ENCODE peak calls at places on chromosomes 4 and X, in five cellular contexts. Y is IMR-90, W is H1, H is neuronal stem cell, E is H9. Z is an unnamed sample.

GRCh38 chrX:16185725-16186136 is 18.4 kb downstream of the MAGEB17 start:
- DNase-seq in Y (peak), W (no peak), H (no peak), E (no peak), Z (peak)

GRCh38 chr4:7189475-7190277 is 2.7 kb upstream of the SORCS2 start:
- DNase-seq in Y (no peak), W (no peak), H (no peak), E (peak), Z (no peak)

GRCh38 chr4:121072080-121072835 is at the start of gene NDNF:
- DNase-seq in Y (peak), W (no peak), H (peak), E (peak), Z (peak)

GRCh38 chr4:121668368-121669162 is 28.2 kb downstream of the ANXA5 start:
- DNase-seq in Y (peak), W (no peak), H (no peak), E (no peak), Z (peak)

GRCh38 chr4:183335369-183335940 is 13.2 kb upstream of the CLDN24 start:
- DNase-seq in Y (peak), W (no peak), H (no peak), E (no peak), Z (peak)

GRCh38 chr4:40149960-40150385 is 46.9 kb upstream of the RHOH start:
- DNase-seq in Y (peak), W (no peak), H (peak), E (peak), Z (peak)

GRCh38 chr4:6732441-6733357 is 16.7 kb downstream of the BLOC1S4 start:
- DNase-seq in Y (peak), W (no peak), H (no peak), E (no peak), Z (peak)

GRCh38 chr4:68606240-68606639 is 30.1 kb upstream of the UGT2B17 start:
- DNase-seq in Y (no peak), W (no peak), H (no peak), E (no peak), Z (no peak)

GRCh38 chr4:76753814-76754213 is 144.1 kb downstream of the SOWAHB start:
- DNase-seq in Y (peak), W (no peak), H (no peak), E (no peak), Z (peak)

GRCh38 chr4:70838972-70839536 is 636 bp downstream of the GRSF1 start:
- DNase-seq in Y (peak), W (no peak), H (peak), E (peak), Z (peak)

GRCh38 chr4:70838400-70838971 is 1.2 kb downstream of the GRSF1 start:
- DNase-seq in Y (peak), W (no peak), H (no peak), E (no peak), Z (peak)

GRCh38 chr4:70841951-70842350 is 2.3 kb upstream of the GRSF1 start:
- DNase-seq in Y (no peak), W (no peak), H (no peak), E (no peak), Z (no peak)

GRCh38 chr4:70842761-70843435 is 3.2 kb upstream of the GRSF1 start:
- DNase-seq in Y (no peak), W (no peak), H (no peak), E (no peak), Z (no peak)

DNA sequence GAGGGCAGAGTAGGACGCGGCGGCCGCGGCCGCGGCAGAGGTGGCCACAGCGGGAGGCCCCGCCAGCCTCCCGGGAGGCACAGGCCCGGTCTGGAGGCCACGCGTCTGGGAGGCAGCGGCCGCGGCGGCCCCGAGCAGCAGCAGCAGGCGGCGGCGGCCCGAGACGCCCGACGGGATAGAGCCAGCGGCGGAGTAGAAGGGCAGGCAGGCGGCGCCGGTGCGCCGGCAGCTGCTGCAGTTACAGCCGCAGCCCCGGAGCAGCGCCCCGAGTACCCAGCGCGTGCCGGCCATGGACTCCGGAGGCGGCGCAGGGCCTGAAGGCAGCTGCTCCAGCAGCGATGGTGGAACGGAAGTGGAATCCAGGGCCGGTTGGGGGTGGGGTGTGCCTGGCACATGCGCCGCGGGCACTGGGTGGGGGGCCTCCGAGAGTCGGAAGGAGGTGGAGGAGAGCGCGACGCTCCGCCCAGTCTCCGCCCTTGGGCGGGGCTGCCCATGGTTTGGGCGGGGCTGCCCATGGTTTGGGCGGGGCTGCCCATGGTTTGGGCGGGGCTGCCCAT is at the start of gene GRSF1:
- DNase-seq in Y (peak), W (peak), H (peak), E (peak), Z (peak)
- H2AFZ ChIP-seq in Y (peak), W (no peak), H (peak), E (no peak), Z (peak)

GRCh38 chr4:8593268-8594096 is 917 bp downstream of the CPZ start:
- DNase-seq in Y (no peak), W (no peak), H (no peak), E (no peak), Z (no peak)
- H4K8ac ChIP-seq in Y (no peak), W (peak), H (no peak), E (no peak), Z (no peak)

GRCh38 chr4:74097161-74097560 is 1.8 kb downstream of the CXCL2 start:
- DNase-seq in Y (no peak), W (no peak), H (no peak), E (no peak), Z (no peak)

GRCh38 chr4:74100531-74100930 is 1.5 kb upstream of the CXCL2 start:
- DNase-seq in Y (no peak), W (no peak), H (no peak), E (no peak), Z (no peak)

GRCh38 chr4:74096265-74096980 is 2.6 kb downstream of the CXCL2 start:
- DNase-seq in Y (no peak), W (no peak), H (no peak), E (no peak), Z (peak)

GRCh38 chr4:74097631-74098550 is 1.1 kb downstream of the CXCL2 start:
- DNase-seq in Y (no peak), W (no peak), H (no peak), E (no peak), Z (peak)

GRCh38 chr4:74098628-74098995 is 383 bp downstream of the CXCL2 start:
- DNase-seq in Y (no peak), W (no peak), H (no peak), E (peak), Z (peak)
- H2AFZ ChIP-seq in Y (peak), W (no peak), H (peak), E (no peak), Z (no peak)

DNA sequence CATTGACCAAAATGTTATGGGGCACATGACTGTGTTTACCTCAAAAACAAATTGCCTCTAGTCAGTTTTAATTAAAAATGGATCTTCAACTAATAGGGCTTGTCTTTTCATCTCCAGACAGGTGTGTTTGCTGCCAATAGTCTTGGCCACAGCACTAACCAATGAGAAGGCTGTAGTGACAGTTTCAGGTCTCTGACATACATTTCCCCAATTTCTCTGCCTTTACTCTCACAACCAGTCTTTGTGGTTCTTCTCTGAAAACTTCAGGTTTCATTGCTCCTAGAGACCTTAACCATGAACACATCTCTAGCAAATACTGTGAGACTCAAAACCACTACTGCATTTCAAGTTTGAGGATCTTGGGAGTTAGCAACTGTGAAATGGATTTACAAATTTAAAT is 3.5 kb upstream of the EDNRA start:
- DNase-seq in Y (no peak), W (no peak), H (no peak), E (no peak), Z (no peak)
- H4K8ac ChIP-seq in Y (no peak), W (no peak), H (no peak), E (no peak), Z (no peak)

GRCh38 chrX:70168238-70169188 is 8.8 kb upstream of the DGAT2L6 start:
- DNase-seq in Y (peak), W (peak), H (no peak), E (peak), Z (peak)
- H2AFZ ChIP-seq in Y (peak), W (peak), H (peak), E (peak), Z (no peak)

DNA sequence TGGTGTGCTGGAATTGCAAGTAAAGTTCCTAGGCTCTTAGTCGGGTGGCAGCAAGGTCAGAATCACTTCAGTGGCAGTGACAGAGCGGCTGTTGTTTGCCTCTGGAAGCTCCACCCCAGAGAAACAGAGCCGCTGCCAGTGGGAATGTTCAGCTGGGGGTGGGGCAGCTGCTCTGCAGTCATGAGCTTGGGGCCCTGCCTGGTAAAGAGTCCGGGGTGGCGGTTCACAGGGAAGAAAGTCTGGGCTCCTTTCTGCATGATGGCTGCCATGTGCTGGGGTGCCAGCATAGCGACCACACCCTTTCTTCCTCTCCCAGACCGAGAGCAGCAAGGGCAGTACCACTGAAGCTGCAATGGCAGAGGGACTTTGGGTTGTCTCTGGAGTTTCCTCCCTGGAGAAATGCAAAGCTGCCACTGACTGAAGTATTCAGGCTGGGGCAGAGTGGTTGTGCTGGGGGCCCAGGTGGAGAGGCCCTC is 108.8 kb upstream of the CENPE start:
- DNase-seq in Y (no peak), W (no peak), H (peak), E (peak), Z (no peak)
- H4K8ac ChIP-seq in Y (no peak), W (peak), H (no peak), E (no peak), Z (peak)

GRCh38 chr4:163245044-163245443 is 78.4 kb upstream of the NAF1 start:
- DNase-seq in Y (no peak), W (no peak), H (no peak), E (no peak), Z (no peak)
- H2AFZ ChIP-seq in Y (no peak), W (no peak), H (no peak), E (no peak), Z (no peak)

DNA sequence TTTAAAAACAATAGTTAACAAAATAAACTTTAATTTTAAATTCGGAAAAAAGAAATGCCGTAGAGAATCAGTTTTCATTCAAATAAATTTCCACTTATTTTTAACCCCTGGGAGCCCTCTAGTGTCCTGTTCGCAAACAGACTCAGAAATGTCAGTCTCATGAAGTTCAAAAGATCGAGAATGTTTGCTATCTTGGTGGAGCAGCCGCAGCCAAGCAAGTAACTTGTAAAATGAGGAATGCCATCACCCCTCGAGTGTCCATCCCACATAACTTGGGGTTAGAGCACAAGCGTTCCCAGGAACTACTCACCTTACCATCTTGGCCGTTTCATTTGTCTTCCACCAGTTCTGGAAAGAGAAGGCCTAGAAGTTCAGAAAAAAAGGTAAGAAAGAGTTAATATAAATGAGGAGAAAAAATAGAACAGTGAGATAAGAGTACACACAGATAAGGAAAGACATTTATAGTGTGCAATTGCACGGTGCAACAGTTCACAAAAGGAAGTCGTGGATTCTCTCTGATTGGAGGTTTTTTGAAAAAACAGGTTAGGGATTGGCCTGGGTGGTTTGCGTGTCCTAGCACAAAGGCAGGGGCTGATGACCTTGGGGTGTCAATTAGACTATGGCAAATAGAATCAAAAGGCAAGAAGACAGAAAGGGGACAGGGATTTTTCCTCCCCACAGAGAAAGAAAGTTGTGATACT is at the start of gene GASK1B:
- DNase-seq in Y (peak), W (no peak), H (peak), E (peak), Z (peak)
- H4K8ac ChIP-seq in Y (peak), W (no peak), H (no peak), E (no peak), Z (no peak)